ENCODE peak calls at places on chromosomes 12 and 14, in four cellular contexts. One of them, this sample, is unnamed.
A peak's percentile ranks its signal among the peaks of the same experiment; 100 is the strongest.

GRCh38 chr14:61196792-61197191 is 84.3 kb downstream of the TMEM30B start:
- DNase-seq in RPMI7951: no peak
- DNase-seq in AG04449: no peak
- DNase-seq in stimulated activated CD4-positive, alpha-beta T cell treated with anti-CD3 and anti-CD28 coated beads, Interleukin-15, amount 100 ng/mL, for 24 hours: no peak
- DNase-seq in this sample: no peak

GRCh38 chr12:49511410-49511809 is 27.4 kb upstream of the KCNH3 start:
- DNase-seq in RPMI7951: no peak
- DNase-seq in AG04449: no peak
- DNase-seq in stimulated activated CD4-positive, alpha-beta T cell treated with anti-CD3 and anti-CD28 coated beads, Interleukin-15, amount 100 ng/mL, for 24 hours: no peak
- DNase-seq in this sample: no peak

GRCh38 chr12:77847665-77848431 is 17.2 kb downstream of the NAV3 start:
- DNase-seq in RPMI7951: peak; percentile 81
- DNase-seq in AG04449: peak; percentile 81
- DNase-seq in stimulated activated CD4-positive, alpha-beta T cell treated with anti-CD3 and anti-CD28 coated beads, Interleukin-15, amount 100 ng/mL, for 24 hours: no peak
- DNase-seq in this sample: peak; percentile 10

GRCh38 chr14:63897706-63898105 is 44.9 kb downstream of the SYNE2 start:
- DNase-seq in RPMI7951: peak; percentile 8
- DNase-seq in AG04449: peak; percentile 61
- DNase-seq in stimulated activated CD4-positive, alpha-beta T cell treated with anti-CD3 and anti-CD28 coated beads, Interleukin-15, amount 100 ng/mL, for 24 hours: no peak
- DNase-seq in this sample: peak; percentile 88

GRCh38 chr14:55426881-55427280 is 13.5 kb downstream of the TBPL2 start:
- DNase-seq in RPMI7951: no peak
- DNase-seq in AG04449: no peak
- DNase-seq in stimulated activated CD4-positive, alpha-beta T cell treated with anti-CD3 and anti-CD28 coated beads, Interleukin-15, amount 100 ng/mL, for 24 hours: no peak
- DNase-seq in this sample: no peak

GRCh38 chr12:6950944-6951540 is at the start of gene PTPN6:
- DNase-seq in RPMI7951: no peak
- DNase-seq in AG04449: no peak
- DNase-seq in stimulated activated CD4-positive, alpha-beta T cell treated with anti-CD3 and anti-CD28 coated beads, Interleukin-15, amount 100 ng/mL, for 24 hours: peak; percentile 82
- DNase-seq in this sample: no peak

GRCh38 chr14:61737913-61738312 is 24.3 kb upstream of the SNAPC1 start:
- DNase-seq in RPMI7951: no peak
- DNase-seq in AG04449: no peak
- DNase-seq in stimulated activated CD4-positive, alpha-beta T cell treated with anti-CD3 and anti-CD28 coated beads, Interleukin-15, amount 100 ng/mL, for 24 hours: no peak
- DNase-seq in this sample: no peak

GRCh38 chr12:31034372-31034771 is 39.3 kb upstream of the DDX11 start:
- DNase-seq in RPMI7951: no peak
- DNase-seq in AG04449: no peak
- DNase-seq in stimulated activated CD4-positive, alpha-beta T cell treated with anti-CD3 and anti-CD28 coated beads, Interleukin-15, amount 100 ng/mL, for 24 hours: no peak
- DNase-seq in this sample: no peak

GRCh38 chr12:6538420-6539275 is 4.3 kb downstream of the GAPDH start:
- DNase-seq in RPMI7951: peak; percentile 62
- DNase-seq in AG04449: no peak
- DNase-seq in stimulated activated CD4-positive, alpha-beta T cell treated with anti-CD3 and anti-CD28 coated beads, Interleukin-15, amount 100 ng/mL, for 24 hours: peak; percentile 65
- DNase-seq in this sample: no peak

GRCh38 chr12:115227137-115227615 is 543.2 kb upstream of the TBX3 start:
- DNase-seq in RPMI7951: peak; percentile 92
- DNase-seq in AG04449: peak; percentile 77
- DNase-seq in stimulated activated CD4-positive, alpha-beta T cell treated with anti-CD3 and anti-CD28 coated beads, Interleukin-15, amount 100 ng/mL, for 24 hours: no peak
- DNase-seq in this sample: no peak